ENCODE peak calls at places on chromosomes 2 and 18, in eight cellular contexts. L is fibroblast of lung, P is left ventricle myocardium inferior, R is tibial nerve, J is breast epithelium, N is HCT116, I is upper lobe of right lung, Z is MM.1S. G is an unnamed sample. For H3K27me3, the result is how much of the 10 kb centered on the place peaks cover.

GRCh38 chr2:126761981-126762878 is 106.3 kb downstream of the GYPC start:
- DNase-seq in L (no peak), P (no peak), R (no peak), J (no peak), N (no peak), I (peak), Z (no peak), G (no peak)

GRCh38 chr2:239807568-239807967 is 217.6 kb downstream of the NDUFA10 start:
- DNase-seq in L (no peak), P (no peak), R (no peak), J (peak), N (no peak), I (no peak), Z (no peak), G (no peak)

GRCh38 chr18:6004683-6005082 is 109.4 kb upstream of the TMEM200C start:
- DNase-seq in L (no peak), P (no peak), R (no peak), J (no peak), N (no peak), I (no peak), Z (peak), G (no peak)

GRCh38 chr2:46197672-46198071 is 99.5 kb upstream of the EPAS1 start:
- DNase-seq in L (no peak), P (no peak), R (no peak), J (no peak), N (no peak), I (no peak), Z (no peak), G (no peak)

GRCh38 chr18:3710712-3711269 is 260.8 kb downstream of the TGIF1 start:
- DNase-seq in L (no peak), P (peak), R (no peak), J (no peak), N (no peak), I (peak), Z (no peak), G (peak)

GRCh38 chr2:170815746-170816498 is 765 bp upstream of the GAD1 start:
- DNase-seq in L (peak), P (peak), R (no peak), J (no peak), N (peak), I (peak), Z (peak), G (peak)

GRCh38 chr2:171923206-171923605 is 945 bp downstream of the HAT1 start:
- DNase-seq in L (peak), P (no peak), R (no peak), J (no peak), N (peak), I (peak), Z (no peak), G (peak)

GRCh38 chr2:71499691-71500090 is 46.3 kb downstream of the DYSF start:
- DNase-seq in L (no peak), P (no peak), R (no peak), J (no peak), N (no peak), I (peak), Z (no peak), G (no peak)

GRCh38 chr2:134718956-134719814 is at the start of gene TMEM163:
- DNase-seq in L (no peak), P (no peak), R (no peak), J (no peak), N (no peak), I (peak), Z (peak), G (no peak)

GRCh38 chr18:42736074-42736473 is 379.4 kb downstream of the RIT2 start:
- DNase-seq in L (no peak), P (no peak), R (no peak), J (no peak), N (no peak), I (no peak), Z (no peak), G (no peak)

GRCh38 chr2:241598061-241598460 is 38.9 kb downstream of the THAP4 start:
- DNase-seq in L (no peak), P (no peak), R (no peak), J (no peak), N (no peak), I (peak), Z (no peak), G (no peak)

GRCh38 chr2:200300650-200301314 is 5.7 kb upstream of the SPATS2L start:
- DNase-seq in L (peak), P (peak), R (no peak), J (no peak), N (peak), I (no peak), Z (no peak), G (peak)

GRCh38 chr2:167336213-167336612 is 447.9 kb downstream of the XIRP2 start:
- DNase-seq in L (no peak), P (no peak), R (no peak), J (no peak), N (no peak), I (no peak), Z (no peak), G (no peak)

GRCh38 chr18:22136395-22136794 is 33.0 kb upstream of the GATA6 start:
- DNase-seq in L (peak), P (no peak), R (no peak), J (no peak), N (no peak), I (no peak), Z (no peak), G (peak)

GRCh38 chr2:69565431-69565839 is 78.1 kb downstream of the AAK1 start:
- DNase-seq in L (no peak), P (peak), R (peak), J (no peak), N (peak), I (peak), Z (peak), G (peak)

GRCh38 chr2:188922191-188922590 is 52.0 kb upstream of the COL3A1 start:
- DNase-seq in L (no peak), P (no peak), R (no peak), J (no peak), N (no peak), I (no peak), Z (no peak), G (peak)

GRCh38 chr2:138829326-138829725 is 49.1 kb upstream of the NXPH2 start:
- DNase-seq in L (peak), P (no peak), R (no peak), J (no peak), N (peak), I (no peak), Z (peak), G (peak)

GRCh38 chr2:100780203-100781008 is 39.5 kb upstream of the NPAS2 start:
- DNase-seq in L (peak), P (no peak), R (no peak), J (no peak), N (peak), I (no peak), Z (no peak), G (peak)

GRCh38 chr18:2028986-2029385 is 542.3 kb downstream of the METTL4 start:
- DNase-seq in L (no peak), P (no peak), R (no peak), J (no peak), N (no peak), I (no peak), Z (no peak), G (no peak)

GRCh38 chr18:49613741-49614151 is 51.9 kb downstream of the LIPG start:
- DNase-seq in L (peak), P (no peak), R (no peak), J (no peak), N (no peak), I (no peak), Z (no peak), G (no peak)

GRCh38 chr2:142130111-142131015 is 453 bp downstream of the LRP1B start:
- DNase-seq in L (peak), P (peak), R (peak), J (peak), N (peak), I (peak), Z (peak), G (peak)

GRCh38 chr18:50847192-50847591 is 27.4 kb upstream of the MRO start:
- DNase-seq in L (peak), P (no peak), R (no peak), J (no peak), N (no peak), I (no peak), Z (no peak), G (no peak)

GRCh38 chr2:182321096-182321495 is 105.7 kb downstream of the PDE1A start:
- DNase-seq in L (no peak), P (no peak), R (no peak), J (no peak), N (no peak), I (no peak), Z (no peak), G (no peak)

GRCh38 chr2:133266075-133266925 is 302.0 kb downstream of the NCKAP5 start:
- DNase-seq in L (peak), P (peak), R (no peak), J (no peak), N (no peak), I (no peak), Z (no peak), G (no peak)

DNA sequence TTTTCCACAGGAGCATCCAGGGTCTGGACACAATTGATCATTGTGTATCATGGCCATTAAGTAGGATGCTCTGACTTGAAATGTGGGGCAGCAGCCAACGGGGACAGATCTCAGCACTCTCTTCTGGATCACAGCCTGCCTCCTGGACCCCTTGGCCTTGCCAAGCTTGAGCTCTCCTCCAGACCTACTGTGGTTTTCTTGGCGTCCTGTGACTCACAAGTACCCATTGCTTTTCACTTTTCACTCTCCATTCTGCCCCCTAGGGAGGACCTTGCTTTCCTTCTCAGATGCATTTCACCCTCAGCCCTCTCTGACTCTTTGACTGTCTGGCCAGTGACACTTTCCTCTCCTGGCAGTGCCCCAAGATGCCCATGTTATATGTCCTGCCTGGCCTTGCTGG is 203.2 kb downstream of the INSIG2 start:
- DNase-seq in L (peak), P (no peak), R (no peak), J (no peak), N (no peak), I (no peak), Z (no peak), G (no peak)
- TF ChIP-seq CTCF in L (no peak), P (no peak), R (no peak), J (no peak), N (peak), I (no peak), Z (no peak), G (no peak)

GRCh38 chr2:157182834-157183396 is 74.6 kb upstream of the GALNT5 start:
- DNase-seq in L (peak), P (no peak), R (no peak), J (no peak), N (no peak), I (no peak), Z (no peak), G (peak)
- H3K4me3 ChIP-seq in L (no peak), P (no peak), R (no peak), J (no peak), N (no peak), I (no peak), Z (no peak), G (no peak)

GRCh38 chr2:62287335-62287734 is 91.4 kb downstream of the B3GNT2 start:
- DNase-seq in L (no peak), P (no peak), R (no peak), J (no peak), N (no peak), I (no peak), Z (no peak), G (no peak)

GRCh38 chr2:62284980-62285379 is 89.1 kb downstream of the B3GNT2 start:
- DNase-seq in L (no peak), P (no peak), R (no peak), J (no peak), N (no peak), I (no peak), Z (no peak), G (peak)

GRCh38 chr2:62284471-62284870 is 88.6 kb downstream of the B3GNT2 start:
- DNase-seq in L (no peak), P (no peak), R (no peak), J (no peak), N (no peak), I (no peak), Z (no peak), G (no peak)

GRCh38 chr2:62287895-62288589 is 92.1 kb downstream of the B3GNT2 start:
- DNase-seq in L (peak), P (peak), R (no peak), J (peak), N (no peak), I (peak), Z (peak), G (peak)

GRCh38 chr2:62286089-62286785 is 90.3 kb downstream of the B3GNT2 start:
- DNase-seq in L (no peak), P (no peak), R (no peak), J (no peak), N (no peak), I (no peak), Z (no peak), G (no peak)
- H3K27me3 ChIP-seq in L (under half), P (under half), R (under half), J (under half), N (under half), I (under half), Z (under half), G (under half)

DNA sequence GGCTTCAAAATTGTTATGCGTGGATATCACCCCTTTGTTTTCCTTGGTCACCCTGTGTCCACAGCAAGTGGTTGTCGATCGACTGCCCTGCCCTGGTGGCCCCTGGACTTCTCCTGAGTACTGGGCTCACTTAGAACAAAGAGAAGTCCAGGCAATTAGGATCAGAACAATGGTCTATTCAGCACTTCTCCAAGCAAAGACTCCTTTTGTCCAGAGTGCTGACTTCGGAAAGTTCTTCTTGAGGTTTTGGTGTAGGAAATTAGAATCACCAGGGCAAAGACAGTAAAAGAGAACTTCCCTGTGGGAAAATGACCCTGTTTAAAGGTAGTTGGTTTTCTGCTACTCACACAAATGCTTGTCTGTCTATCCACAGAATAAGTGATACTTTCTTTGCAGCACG is 173.9 kb downstream of the FHOD3 start:
- DNase-seq in L (no peak), P (no peak), R (no peak), J (no peak), N (no peak), I (no peak), Z (no peak), G (no peak)
- TF ChIP-seq CTCF in L (no peak), P (no peak), R (no peak), J (no peak), N (no peak), I (no peak), Z (no peak), G (no peak)

GRCh38 chr2:202025816-202026215 is 7.8 kb upstream of the FZD7 start:
- DNase-seq in L (no peak), P (no peak), R (no peak), J (no peak), N (no peak), I (no peak), Z (no peak), G (no peak)

GRCh38 chr2:202022755-202023154 is 10.9 kb upstream of the FZD7 start:
- DNase-seq in L (no peak), P (peak), R (no peak), J (no peak), N (no peak), I (no peak), Z (no peak), G (no peak)

GRCh38 chr2:202024871-202025270 is 8.8 kb upstream of the FZD7 start:
- DNase-seq in L (no peak), P (no peak), R (no peak), J (no peak), N (no peak), I (no peak), Z (no peak), G (no peak)

GRCh38 chr2:202023904-202024266 is 9.8 kb upstream of the FZD7 start:
- DNase-seq in L (no peak), P (no peak), R (no peak), J (no peak), N (no peak), I (peak), Z (no peak), G (no peak)

DNA sequence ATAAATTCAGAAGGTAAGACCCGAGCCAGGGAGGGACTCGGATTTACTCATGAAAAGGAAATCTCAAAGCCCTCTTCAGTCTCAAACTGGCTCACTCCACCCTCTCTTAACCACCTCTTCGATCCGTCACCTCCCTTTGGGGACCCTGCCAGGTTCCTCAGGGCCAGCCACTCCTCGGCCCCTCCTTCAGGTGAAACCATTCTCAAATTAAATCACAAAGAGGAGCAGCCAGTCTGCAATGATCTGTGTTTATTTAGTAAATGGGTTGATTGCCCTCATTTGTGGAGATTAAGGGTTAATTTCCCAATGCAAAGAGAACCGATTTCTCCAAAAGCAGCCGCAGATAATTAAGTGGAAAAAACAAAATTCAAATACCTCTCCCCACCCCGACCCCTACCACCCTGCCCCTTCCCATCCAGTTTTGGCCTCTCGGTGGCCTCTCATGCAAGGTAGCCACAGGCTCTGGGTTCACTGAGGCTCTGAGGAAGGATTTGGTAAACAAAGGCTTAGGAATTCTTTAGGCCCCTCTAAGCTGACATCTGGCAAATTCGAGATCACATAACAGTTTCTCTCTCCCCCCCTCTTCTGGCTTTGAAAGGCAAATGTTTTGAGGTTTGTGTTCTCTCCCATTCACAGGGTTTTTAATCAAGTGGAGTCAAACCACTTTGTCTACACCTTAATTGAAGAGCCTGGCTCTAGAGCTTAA is 10.3 kb upstream of the FZD7 start:
- DNase-seq in L (no peak), P (no peak), R (no peak), J (no peak), N (no peak), I (peak), Z (no peak), G (no peak)
- H3K4me3 ChIP-seq in L (no peak), P (no peak), R (no peak), J (no peak), N (no peak), I (no peak), Z (no peak), G (no peak)

G was measured in bronchial epithelial cell.